ENCODE peak calls at places on chromosome 18, in five cellular contexts. One of them, this sample, is unnamed.

GRCh38 chr18:37464287-37464686 is 101.3 kb downstream of the CELF4 start:
- DNase-seq in adrenal gland: no peak
- DNase-seq in body of pancreas: no peak
- DNase-seq in stomach: no peak
- DNase-seq in spleen: no peak
- DNase-seq in this sample: no peak

GRCh38 chr18:58124475-58124874 is 80.4 kb downstream of the NEDD4L start:
- DNase-seq in body of pancreas: no peak
- DNase-seq in spleen: no peak
- DNase-seq in adrenal gland: no peak
- DNase-seq in stomach: no peak
- DNase-seq in this sample: no peak

GRCh38 chr18:77765468-77765867 is 515.8 kb downstream of the GALR1 start:
- DNase-seq in body of pancreas: peak; percentile 15
- DNase-seq in stomach: no peak
- DNase-seq in adrenal gland: peak; percentile 27
- DNase-seq in spleen: no peak
- DNase-seq in this sample: no peak

GRCh38 chr18:21179590-21180220 is 62.3 kb upstream of the GREB1L start:
- DNase-seq in spleen: no peak
- DNase-seq in stomach: peak; percentile 34
- DNase-seq in body of pancreas: peak; percentile 42
- DNase-seq in adrenal gland: peak; percentile 71
- DNase-seq in this sample: peak; percentile 12

GRCh38 chr18:62450546-62451395 is 72.1 kb upstream of the ZCCHC2 start:
- DNase-seq in body of pancreas: peak; percentile 83
- DNase-seq in adrenal gland: peak; percentile 96
- DNase-seq in stomach: peak; percentile 72
- DNase-seq in spleen: peak; percentile 85
- DNase-seq in this sample: peak; percentile 69

GRCh38 chr18:22961156-22961555 is 28.0 kb downstream of the RBBP8 start:
- DNase-seq in stomach: no peak
- DNase-seq in spleen: no peak
- DNase-seq in body of pancreas: no peak
- DNase-seq in adrenal gland: no peak
- DNase-seq in this sample: no peak

GRCh38 chr18:36158261-36158867 is 28.7 kb downstream of the ELP2 start:
- DNase-seq in spleen: no peak
- DNase-seq in stomach: no peak
- DNase-seq in body of pancreas: no peak
- DNase-seq in adrenal gland: no peak
- DNase-seq in this sample: peak; percentile 15

GRCh38 chr18:55419132-55419938 is 168.7 kb downstream of the TCF4 start:
- DNase-seq in body of pancreas: no peak
- DNase-seq in stomach: no peak
- DNase-seq in spleen: no peak
- DNase-seq in adrenal gland: no peak
- DNase-seq in this sample: no peak

GRCh38 chr18:955379-956066 is 50.9 kb downstream of the ADCYAP1 start:
- DNase-seq in spleen: no peak
- DNase-seq in stomach: no peak
- DNase-seq in body of pancreas: no peak
- DNase-seq in adrenal gland: no peak
- DNase-seq in this sample: no peak

GRCh38 chr18:29034113-29034856 is 857.4 kb upstream of the CDH2 start:
- DNase-seq in adrenal gland: no peak
- DNase-seq in spleen: no peak
- DNase-seq in body of pancreas: no peak
- DNase-seq in stomach: no peak
- DNase-seq in this sample: no peak

GRCh38 chr18:400466-400865 is 100.0 kb downstream of the COLEC12 start:
- DNase-seq in spleen: no peak
- DNase-seq in stomach: no peak
- DNase-seq in body of pancreas: no peak
- DNase-seq in adrenal gland: no peak
- DNase-seq in this sample: no peak

GRCh38 chr18:25503567-25504081 is 151.7 kb upstream of the ZNF521 start:
- DNase-seq in adrenal gland: peak; percentile 59
- DNase-seq in spleen: no peak
- DNase-seq in stomach: no peak
- DNase-seq in body of pancreas: peak; percentile 18
- DNase-seq in this sample: no peak

GRCh38 chr18:40004246-40004645 is 1950.8 kb upstream of the PIK3C3 start:
- DNase-seq in spleen: no peak
- DNase-seq in stomach: no peak
- DNase-seq in body of pancreas: no peak
- DNase-seq in adrenal gland: no peak
- DNase-seq in this sample: no peak

GRCh38 chr18:44798433-44799048 is 117.9 kb downstream of the SETBP1 start:
- DNase-seq in adrenal gland: no peak
- DNase-seq in stomach: peak; percentile 34
- DNase-seq in spleen: no peak
- DNase-seq in body of pancreas: peak; percentile 57
- DNase-seq in this sample: no peak

GRCh38 chr18:31268985-31269406 is 49.0 kb upstream of the DSG1 start:
- DNase-seq in adrenal gland: no peak
- DNase-seq in stomach: no peak
- DNase-seq in body of pancreas: no peak
- DNase-seq in spleen: no peak
- DNase-seq in this sample: no peak

GRCh38 chr18:10020176-10020575 is 106.4 kb downstream of the VAPA start:
- DNase-seq in spleen: no peak
- DNase-seq in adrenal gland: no peak
- DNase-seq in stomach: no peak
- DNase-seq in body of pancreas: no peak
- DNase-seq in this sample: no peak

GRCh38 chr18:71105078-71105819 is 816.4 kb downstream of the SOCS6 start:
- DNase-seq in stomach: no peak
- DNase-seq in body of pancreas: no peak
- DNase-seq in spleen: no peak
- DNase-seq in adrenal gland: no peak
- DNase-seq in this sample: no peak

GRCh38 chr18:47284691-47285370 is 33.4 kb upstream of the SKOR2 start:
- DNase-seq in spleen: no peak
- DNase-seq in stomach: no peak
- DNase-seq in adrenal gland: no peak
- DNase-seq in body of pancreas: no peak
- DNase-seq in this sample: no peak

GRCh38 chr18:5144629-5145028 is 52.4 kb downstream of the AKAIN1 start:
- DNase-seq in body of pancreas: no peak
- DNase-seq in spleen: no peak
- DNase-seq in stomach: no peak
- DNase-seq in adrenal gland: no peak
- DNase-seq in this sample: no peak

GRCh38 chr18:34121157-34121807 is 103.4 kb downstream of the NOL4 start:
- DNase-seq in body of pancreas: no peak
- DNase-seq in stomach: no peak
- DNase-seq in adrenal gland: no peak
- DNase-seq in spleen: no peak
- DNase-seq in this sample: no peak

GRCh38 chr18:54931152-54931551 is 28.1 kb downstream of the CCDC68 start:
- DNase-seq in adrenal gland: no peak
- DNase-seq in body of pancreas: no peak
- DNase-seq in stomach: no peak
- DNase-seq in spleen: no peak
- DNase-seq in this sample: no peak

GRCh38 chr18:32624182-32624723 is 148.6 kb downstream of the KLHL14 start:
- DNase-seq in adrenal gland: no peak
- DNase-seq in spleen: no peak
- DNase-seq in stomach: no peak
- DNase-seq in body of pancreas: no peak
- DNase-seq in this sample: no peak

GRCh38 chr18:11489266-11489899 is 120.0 kb upstream of the SLC35G4 start:
- DNase-seq in body of pancreas: no peak
- DNase-seq in spleen: no peak
- DNase-seq in stomach: no peak
- DNase-seq in adrenal gland: no peak
- DNase-seq in this sample: no peak

GRCh38 chr18:72867721-72868665 is at the start of gene NETO1:
- DNase-seq in stomach: no peak
- DNase-seq in body of pancreas: no peak
- DNase-seq in adrenal gland: no peak
- DNase-seq in spleen: peak; percentile 81
- DNase-seq in this sample: no peak

GRCh38 chr18:59123588-59124369 is 15.9 kb upstream of the SEC11C start:
- DNase-seq in adrenal gland: no peak
- DNase-seq in spleen: no peak
- DNase-seq in body of pancreas: no peak
- DNase-seq in stomach: no peak
- DNase-seq in this sample: peak; percentile 63

GRCh38 chr18:54958711-54959625 is at the start of gene CCDC68:
- DNase-seq in spleen: peak; percentile 84
- DNase-seq in body of pancreas: peak; percentile 75
- DNase-seq in stomach: peak; percentile 78
- DNase-seq in adrenal gland: no peak
- DNase-seq in this sample: no peak

GRCh38 chr18:29361843-29362242 is 1184.9 kb upstream of the CDH2 start:
- DNase-seq in spleen: no peak
- DNase-seq in stomach: no peak
- DNase-seq in body of pancreas: no peak
- DNase-seq in adrenal gland: no peak
- DNase-seq in this sample: no peak

GRCh38 chr18:52326001-52326400 is 14.0 kb upstream of the DCC start:
- DNase-seq in body of pancreas: no peak
- DNase-seq in stomach: no peak
- DNase-seq in spleen: no peak
- DNase-seq in adrenal gland: no peak
- DNase-seq in this sample: no peak

GRCh38 chr18:62852851-62853250 is 137.5 kb downstream of the PHLPP1 start:
- DNase-seq in stomach: no peak
- DNase-seq in body of pancreas: no peak
- DNase-seq in spleen: no peak
- DNase-seq in adrenal gland: no peak
- DNase-seq in this sample: no peak

GRCh38 chr18:58042826-58043362 is 1.1 kb upstream of the NEDD4L start:
- DNase-seq in stomach: no peak
- DNase-seq in spleen: no peak
- DNase-seq in body of pancreas: no peak
- DNase-seq in adrenal gland: no peak
- DNase-seq in this sample: no peak

GRCh38 chr18:76492669-76493212 is 2.3 kb downstream of the ZNF516 start:
- DNase-seq in body of pancreas: peak; percentile 99
- DNase-seq in stomach: peak; percentile 99
- DNase-seq in adrenal gland: peak; percentile 99
- DNase-seq in spleen: peak; percentile 99
- DNase-seq in this sample: peak; percentile 33
- TF ChIP-seq POLR2A in body of pancreas: no peak
- TF ChIP-seq POLR2A in stomach: no peak
- TF ChIP-seq POLR2A in adrenal gland: no peak
- TF ChIP-seq POLR2A in spleen: no peak
- TF ChIP-seq POLR2A in this sample: no peak

GRCh38 chr18:49400398-49401072 is 59.9 kb downstream of the DYM start:
- DNase-seq in adrenal gland: no peak
- DNase-seq in spleen: no peak
- DNase-seq in body of pancreas: no peak
- DNase-seq in stomach: no peak
- DNase-seq in this sample: no peak
- TF ChIP-seq POLR2A in adrenal gland: no peak
- TF ChIP-seq POLR2A in spleen: no peak
- TF ChIP-seq POLR2A in body of pancreas: no peak
- TF ChIP-seq POLR2A in stomach: no peak
- TF ChIP-seq POLR2A in this sample: no peak

GRCh38 chr18:8912348-8913057 is 190.0 kb upstream of the NDUFV2 start:
- DNase-seq in spleen: peak; percentile 79
- DNase-seq in adrenal gland: no peak
- DNase-seq in stomach: no peak
- DNase-seq in body of pancreas: no peak
- DNase-seq in this sample: no peak
- TF ChIP-seq POLR2A in spleen: no peak
- TF ChIP-seq POLR2A in adrenal gland: no peak
- TF ChIP-seq POLR2A in stomach: no peak
- TF ChIP-seq POLR2A in body of pancreas: no peak
- TF ChIP-seq POLR2A in this sample: no peak

GRCh38 chr18:3595282-3596273 is 145.6 kb downstream of the TGIF1 start:
- DNase-seq in stomach: peak; percentile 43
- DNase-seq in adrenal gland: peak; percentile 82
- DNase-seq in body of pancreas: no peak
- DNase-seq in spleen: no peak
- DNase-seq in this sample: no peak

GRCh38 chr18:3593904-3594759 is 144.2 kb downstream of the TGIF1 start:
- DNase-seq in stomach: peak; percentile 90
- DNase-seq in body of pancreas: peak; percentile 91
- DNase-seq in adrenal gland: peak; percentile 95
- DNase-seq in spleen: peak; percentile 92
- DNase-seq in this sample: peak; percentile 50

GRCh38 chr18:3596324-3597158 is 146.6 kb downstream of the TGIF1 start:
- DNase-seq in stomach: peak; percentile 46
- DNase-seq in spleen: peak; percentile 90
- DNase-seq in body of pancreas: no peak
- DNase-seq in adrenal gland: peak; percentile 82
- DNase-seq in this sample: no peak

GRCh38 chr18:3593381-3593903 is 143.5 kb downstream of the TGIF1 start:
- DNase-seq in adrenal gland: no peak
- DNase-seq in stomach: no peak
- DNase-seq in spleen: no peak
- DNase-seq in body of pancreas: no peak
- DNase-seq in this sample: peak; percentile 63

GRCh38 chr18:3594760-3595241 is 144.8 kb downstream of the TGIF1 start:
- DNase-seq in spleen: no peak
- DNase-seq in adrenal gland: peak; percentile 49
- DNase-seq in body of pancreas: peak; percentile 33
- DNase-seq in stomach: peak; percentile 37
- DNase-seq in this sample: no peak
- TF ChIP-seq POLR2A in spleen: no peak
- TF ChIP-seq POLR2A in adrenal gland: no peak
- TF ChIP-seq POLR2A in body of pancreas: no peak
- TF ChIP-seq POLR2A in stomach: no peak
- TF ChIP-seq POLR2A in this sample: no peak

GRCh38 chr18:13934058-13934457 is 18.7 kb upstream of the MC2R start:
- DNase-seq in spleen: no peak
- DNase-seq in adrenal gland: peak; percentile 27
- DNase-seq in stomach: no peak
- DNase-seq in body of pancreas: no peak
- DNase-seq in this sample: no peak
- TF ChIP-seq POLR2A in spleen: no peak
- TF ChIP-seq POLR2A in adrenal gland: no peak
- TF ChIP-seq POLR2A in stomach: no peak
- TF ChIP-seq POLR2A in body of pancreas: no peak
- TF ChIP-seq POLR2A in this sample: no peak

This sample was measured in H54.